ENCODE peak calls at places on chromosomes 2 and 18, in four cellular contexts. N, U, C and K are unnamed samples.

GRCh38 chr2:180291552-180292421 is 284.7 kb upstream of the CWC22 start:
- DNase-seq in N (no peak), U (no peak), C (peak; percentile 46), K (no peak)

GRCh38 chr18:32695534-32695933 is 77.3 kb downstream of the KLHL14 start:
- DNase-seq in N (no peak), C (no peak), U (peak; percentile 21), K (no peak)

GRCh38 chr18:75173125-75173432 is 35.9 kb downstream of the PTGR3 start:
- DNase-seq in N (no peak), C (no peak), U (peak; percentile 89), K (no peak)

GRCh38 chr2:9187620-9188214 is 18.9 kb upstream of the ASAP2 start:
- DNase-seq in N (no peak), C (no peak), U (no peak), K (no peak)

GRCh38 chr2:27003857-27004256 is 28.9 kb upstream of the TMEM214 start:
- DNase-seq in U (no peak), C (no peak), N (peak; percentile 31), K (no peak)

GRCh38 chr2:36357506-36358316 is 2.1 kb downstream of the CRIM1 start:
- DNase-seq in U (no peak), C (no peak), N (peak; percentile 82), K (peak; percentile 22)

GRCh38 chr18:49359732-49360444 is 100.6 kb downstream of the DYM start:
- DNase-seq in U (no peak), N (no peak), C (no peak), K (no peak)

GRCh38 chr18:23311346-23312103 is 141.6 kb upstream of the RIOK3 start:
- DNase-seq in U (no peak), N (peak; percentile 97), C (no peak), K (peak; percentile 40)

GRCh38 chr2:85308951-85309555 is 18.7 kb downstream of the TGOLN2 start:
- DNase-seq in C (no peak), N (peak; percentile 58), U (no peak), K (peak; percentile 22)

GRCh38 chr2:122748552-122749011 is 993.1 kb downstream of the TSN start:
- DNase-seq in U (no peak), C (peak; percentile 35), N (peak; percentile 63), K (no peak)

GRCh38 chr2:38620282-38620977 is 17.7 kb upstream of the HNRNPLL start:
- DNase-seq in U (no peak), C (no peak), N (peak; percentile 74), K (peak; percentile 16)

GRCh38 chr2:70949086-70949485 is 13.4 kb downstream of the ATP6V1B1 start:
- DNase-seq in N (no peak), C (no peak), U (no peak), K (peak; percentile 2)

GRCh38 chr2:183283176-183283575 is 158.9 kb downstream of the NUP35 start:
- DNase-seq in N (no peak), C (no peak), U (no peak), K (no peak)

GRCh38 chr2:95052301-95052700 is 26.8 kb downstream of the MAL start:
- DNase-seq in U (no peak), C (no peak), N (no peak), K (no peak)

GRCh38 chr2:158665536-158666302 is 129.4 kb upstream of the DAPL1 start:
- DNase-seq in C (no peak), U (no peak), N (peak; percentile 26), K (no peak)

GRCh38 chr2:206271066-206271465 is 3.4 kb upstream of the ZDBF2 start:
- DNase-seq in C (no peak), U (no peak), N (no peak), K (no peak)

GRCh38 chr2:43556256-43556655 is 39.6 kb downstream of the THADA start:
- DNase-seq in N (no peak), C (no peak), U (no peak), K (no peak)

GRCh38 chr2:118974103-118974911 is 32.3 kb downstream of the MARCO start:
- DNase-seq in N (no peak), U (peak; percentile 78), C (no peak), K (no peak)

GRCh38 chr2:160221391-160222276 is 21.6 kb upstream of the ITGB6 start:
- DNase-seq in C (no peak), N (peak; percentile 38), U (no peak), K (peak; percentile 31)
- H3K27ac ChIP-seq in C (peak overlapping the region; percentile 83), N (peak overlapping the region; percentile 39), U (peak overlapping the region; percentile 4), K (no peak overlapping the region)

DNA sequence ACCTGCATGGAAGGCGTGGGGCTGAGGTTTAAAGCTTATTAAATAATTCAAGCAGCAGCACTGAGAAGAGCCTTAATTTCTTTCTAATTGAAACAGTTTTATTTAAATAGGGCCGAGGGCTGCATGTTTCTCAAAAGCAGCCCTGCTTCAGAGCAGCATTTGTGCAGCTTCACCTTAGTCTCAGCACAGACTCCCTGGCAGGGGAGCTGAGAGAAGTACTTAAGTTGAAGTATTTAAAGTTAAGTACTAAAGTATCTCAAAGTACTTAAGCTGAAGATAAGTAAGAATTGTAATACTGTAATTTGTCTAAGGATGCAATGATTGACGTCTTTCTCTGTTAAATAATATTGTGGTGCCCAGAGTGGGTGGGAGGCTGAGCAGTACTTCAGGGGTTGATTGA is 31.4 kb downstream of the IMPA2 start:
- DNase-seq in C (no peak), N (no peak), U (no peak), K (no peak)
- H3K27ac ChIP-seq in C (no peak overlapping the region), N (no peak overlapping the region), U (peak overlapping the region; percentile 82), K (peak overlapping the region; percentile 94)

GRCh38 chr2:241373449-241373848 is 17.4 kb downstream of the FARP2 start:
- DNase-seq in N (no peak), U (no peak), C (no peak), K (no peak)

GRCh38 chr2:241376808-241377207 is 20.7 kb downstream of the FARP2 start:
- DNase-seq in N (no peak), U (no peak), C (no peak), K (no peak)

GRCh38 chr2:241375300-241375699 is 19.2 kb downstream of the FARP2 start:
- DNase-seq in U (no peak), N (no peak), C (no peak), K (no peak)

GRCh38 chr2:241368643-241369042 is 12.6 kb downstream of the FARP2 start:
- DNase-seq in C (no peak), N (no peak), U (no peak), K (no peak)

DNA sequence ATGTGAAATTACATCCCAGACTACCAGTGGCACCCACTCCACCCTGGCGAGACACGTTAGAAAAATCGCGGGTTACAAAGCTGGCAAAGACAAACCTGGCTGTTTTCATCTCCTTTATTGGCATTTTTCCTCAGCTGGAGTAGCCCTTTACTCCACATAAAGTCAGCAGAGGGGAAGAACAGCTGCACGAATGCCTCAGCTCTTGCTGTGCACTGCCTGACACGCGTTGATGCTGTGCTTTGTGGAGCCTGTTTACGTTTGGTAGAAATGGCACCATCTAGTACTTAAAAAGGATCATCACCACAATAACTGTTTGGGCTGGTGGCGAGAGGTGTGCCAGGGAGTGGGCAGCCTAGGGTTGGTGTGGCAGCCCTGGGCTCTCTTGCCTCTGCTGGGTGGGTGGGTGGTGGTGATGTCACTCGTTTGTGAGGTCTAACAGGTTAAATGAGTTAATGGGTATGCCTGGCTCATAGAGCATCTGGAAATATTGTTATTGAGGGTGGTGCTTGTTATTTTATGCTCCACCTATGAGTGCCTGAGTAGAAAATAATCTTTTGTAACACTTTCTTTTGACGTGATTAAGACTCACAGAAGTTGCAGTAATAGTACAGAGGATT is 16.4 kb downstream of the FARP2 start:
- DNase-seq in C (no peak), N (no peak), U (no peak), K (no peak)
- H3K27ac ChIP-seq in C (no peak overlapping the region), N (no peak overlapping the region), U (no peak overlapping the region), K (peak overlapping the region; percentile 87)

GRCh38 chr2:235194836-235195235 is 243.0 kb downstream of the SH3BP4 start:
- DNase-seq in U (no peak), C (no peak), N (no peak), K (no peak)
- H3K27ac ChIP-seq in U (no peak overlapping the region), C (no peak overlapping the region), N (no peak overlapping the region), K (no peak overlapping the region)

GRCh38 chr18:43751203-43751602 is 473.9 kb upstream of the SYT4 start:
- DNase-seq in N (no peak), C (no peak), U (no peak), K (no peak)

GRCh38 chr18:43757273-43757672 is 480.0 kb upstream of the SYT4 start:
- DNase-seq in C (no peak), N (no peak), U (no peak), K (no peak)

DNA sequence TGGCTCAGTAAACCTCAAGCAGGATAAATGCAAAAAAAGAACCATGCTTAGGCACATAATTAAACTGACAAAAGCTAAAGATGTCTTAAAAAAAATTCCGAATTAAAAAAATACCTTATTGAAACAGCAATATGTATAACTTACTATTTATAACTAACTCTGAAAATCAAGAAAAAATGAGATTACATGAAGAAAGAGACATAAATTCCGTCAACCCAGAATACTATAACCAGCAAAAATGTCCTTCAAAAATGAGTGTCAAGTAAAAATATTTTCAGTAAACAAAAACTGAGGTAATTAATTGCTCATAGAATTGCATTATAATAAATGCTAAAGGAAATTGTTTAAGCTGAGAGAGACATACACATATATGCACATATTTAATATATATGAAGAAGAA is 474.5 kb upstream of the SYT4 start:
- DNase-seq in U (no peak), N (no peak), C (no peak), K (no peak)
- H3K27ac ChIP-seq in U (no peak overlapping the region), N (no peak overlapping the region), C (no peak overlapping the region), K (no peak overlapping the region)

GRCh38 chr18:9809686-9810085 is 76.1 kb upstream of the TXNDC2 start:
- DNase-seq in N (no peak), C (no peak), U (no peak), K (no peak)
- H3K27ac ChIP-seq in N (no peak overlapping the region), C (peak overlapping the region; percentile 74), U (peak overlapping the region; percentile 79), K (no peak overlapping the region)

GRCh38 chr2:11750422-11750821 is 4.0 kb downstream of the LPIN1 start:
- DNase-seq in U (no peak), N (no peak), C (no peak), K (no peak)
- H3K27ac ChIP-seq in U (peak overlapping the region; percentile 63), N (no peak overlapping the region), C (peak overlapping the region; percentile 49), K (no peak overlapping the region)

GRCh38 chr2:45606801-45607200 is 4.3 kb downstream of the SRBD1 start:
- DNase-seq in U (no peak), N (peak; percentile 29), C (no peak), K (no peak)
- H3K27ac ChIP-seq in U (no peak overlapping the region), N (peak overlapping the region; percentile 10), C (no peak overlapping the region), K (no peak overlapping the region)